ENCODE peak calls at places on chromosome 5, in six cellular contexts. J is Peyer's patch; G is astrocyte; N is CD8-positive, alpha-beta memory T cell; X is SK-N-SH; W is ovary. H is an unnamed sample. For H3K36me3, the result is how much of the 10 kb centered on the place peaks cover.

GRCh38 chr5:117220730-117221129 is 646.1 kb upstream of the SEMA6A start:
- DNase-seq in J (no peak), G (no peak), N (no peak), X (no peak), W (no peak), H (peak)

GRCh38 chr5:6518298-6519057 is 69.8 kb downstream of the UBE2QL1 start:
- DNase-seq in J (no peak), G (no peak), N (no peak), X (no peak), W (no peak), H (no peak)

GRCh38 chr5:14595877-14596276 is 14.3 kb downstream of the OTULINL start:
- DNase-seq in J (no peak), G (no peak), N (no peak), X (no peak), W (no peak), H (no peak)

GRCh38 chr5:113057437-113058052 is 80.9 kb downstream of the DCP2 start:
- DNase-seq in J (no peak), G (no peak), N (no peak), X (peak), W (no peak), H (no peak)

GRCh38 chr5:5793560-5793959 is 371.1 kb downstream of the ICE1 start:
- DNase-seq in J (no peak), G (no peak), N (no peak), X (no peak), W (no peak), H (no peak)

GRCh38 chr5:60410427-60410826 is 289.5 kb downstream of the DEPDC1B start:
- DNase-seq in J (no peak), G (no peak), N (no peak), X (no peak), W (no peak), H (peak)

GRCh38 chr5:14810941-14811573 is 60.5 kb downstream of the ANKH start:
- DNase-seq in J (no peak), G (no peak), N (no peak), X (no peak), W (no peak), H (no peak)

GRCh38 chr5:34721359-34721758 is 65.2 kb downstream of the RAI14 start:
- DNase-seq in J (no peak), G (no peak), N (no peak), X (no peak), W (no peak), H (no peak)

GRCh38 chr5:76794871-76795270 is 24.0 kb upstream of the F2RL1 start:
- DNase-seq in J (no peak), G (no peak), N (no peak), X (no peak), W (no peak), H (no peak)

GRCh38 chr5:41808294-41808693 is 61.9 kb downstream of the OXCT1 start:
- DNase-seq in J (no peak), G (no peak), N (no peak), X (no peak), W (no peak), H (no peak)

GRCh38 chr5:171029401-171029800 is 167.6 kb downstream of the RANBP17 start:
- DNase-seq in J (no peak), G (no peak), N (no peak), X (no peak), W (no peak), H (no peak)

GRCh38 chr5:53200309-53200708 is 90.8 kb upstream of the MOCS2 start:
- DNase-seq in J (no peak), G (no peak), N (no peak), X (no peak), W (no peak), H (no peak)

GRCh38 chr5:135561266-135561665 is 17.5 kb downstream of the CXCL14 start:
- DNase-seq in J (no peak), G (no peak), N (no peak), X (no peak), W (no peak), H (no peak)

GRCh38 chr5:100026601-100027000 is 508.6 kb upstream of the FAM174A start:
- DNase-seq in J (no peak), G (no peak), N (no peak), X (no peak), W (no peak), H (no peak)

GRCh38 chr5:143337946-143338345 is 65.5 kb downstream of the NR3C1 start:
- DNase-seq in J (no peak), G (no peak), N (no peak), X (no peak), W (no peak), H (no peak)

GRCh38 chr5:75042511-75042910 is 9.8 kb downstream of the GCNT4 start:
- DNase-seq in J (no peak), G (no peak), N (no peak), X (no peak), W (no peak), H (no peak)

GRCh38 chr5:10567781-10568321 is 4.0 kb downstream of the ANKRD33B start:
- DNase-seq in J (peak), G (no peak), N (no peak), X (no peak), W (no peak), H (no peak)

GRCh38 chr5:55042886-55043285 is 18.8 kb downstream of the GZMK start:
- DNase-seq in J (no peak), G (no peak), N (no peak), X (no peak), W (no peak), H (no peak)

GRCh38 chr5:15933481-15934207 is 245.9 kb downstream of the MARCHF11 start:
- DNase-seq in J (no peak), G (peak), N (no peak), X (no peak), W (peak), H (no peak)

GRCh38 chr5:14165375-14166091 is 22.4 kb downstream of the TRIO start:
- DNase-seq in J (no peak), G (peak), N (no peak), X (no peak), W (no peak), H (peak)

GRCh38 chr5:119123280-119123679 is 52.4 kb downstream of the DMXL1 start:
- DNase-seq in J (no peak), G (no peak), N (no peak), X (no peak), W (no peak), H (no peak)

GRCh38 chr5:155935723-155936122 is 391.2 kb upstream of the SGCD start:
- DNase-seq in J (no peak), G (no peak), N (no peak), X (no peak), W (no peak), H (no peak)

GRCh38 chr5:163318707-163319106 is 118.7 kb upstream of the CCNG1 start:
- DNase-seq in J (no peak), G (no peak), N (no peak), X (no peak), W (no peak), H (no peak)

GRCh38 chr5:127440831-127441230 is 76.6 kb upstream of the PRRC1 start:
- DNase-seq in J (no peak), G (no peak), N (no peak), X (no peak), W (no peak), H (peak)

GRCh38 chr5:177968661-177969211 is 27.3 kb downstream of the PROP1 start:
- DNase-seq in J (no peak), G (no peak), N (no peak), X (no peak), W (no peak), H (no peak)

GRCh38 chr5:53170748-53171349 is 61.3 kb upstream of the MOCS2 start:
- DNase-seq in J (no peak), G (peak), N (no peak), X (peak), W (no peak), H (peak)

GRCh38 chr5:174970502-174970901 is 246.1 kb downstream of the MSX2 start:
- DNase-seq in J (no peak), G (no peak), N (no peak), X (no peak), W (no peak), H (no peak)

GRCh38 chr5:179416114-179416730 is 71.0 kb upstream of the ADAMTS2 start:
- DNase-seq in J (peak), G (no peak), N (no peak), X (peak), W (no peak), H (no peak)

GRCh38 chr5:107661038-107661649 is 9.6 kb downstream of the EFNA5 start:
- DNase-seq in J (no peak), G (no peak), N (no peak), X (no peak), W (no peak), H (no peak)

GRCh38 chr5:9340095-9340494 is 205.8 kb downstream of the SEMA5A start:
- DNase-seq in J (no peak), G (no peak), N (no peak), X (no peak), W (no peak), H (no peak)

GRCh38 chr5:154159343-154159742 is 31.2 kb upstream of the GALNT10 start:
- DNase-seq in J (no peak), G (peak), N (no peak), X (no peak), W (no peak), H (peak)

GRCh38 chr5:140152610-140152999 is 22.4 kb upstream of the CYSTM1 start:
- DNase-seq in J (no peak), G (no peak), N (no peak), X (no peak), W (no peak), H (no peak)

GRCh38 chr5:104179057-104179456 is 616.5 kb upstream of the NUDT12 start:
- DNase-seq in J (peak), G (peak), N (no peak), X (peak), W (no peak), H (peak)

GRCh38 chr5:143850050-143850713 is 38.2 kb downstream of the HMHB1 start:
- DNase-seq in J (no peak), G (no peak), N (no peak), X (no peak), W (no peak), H (no peak)

DNA sequence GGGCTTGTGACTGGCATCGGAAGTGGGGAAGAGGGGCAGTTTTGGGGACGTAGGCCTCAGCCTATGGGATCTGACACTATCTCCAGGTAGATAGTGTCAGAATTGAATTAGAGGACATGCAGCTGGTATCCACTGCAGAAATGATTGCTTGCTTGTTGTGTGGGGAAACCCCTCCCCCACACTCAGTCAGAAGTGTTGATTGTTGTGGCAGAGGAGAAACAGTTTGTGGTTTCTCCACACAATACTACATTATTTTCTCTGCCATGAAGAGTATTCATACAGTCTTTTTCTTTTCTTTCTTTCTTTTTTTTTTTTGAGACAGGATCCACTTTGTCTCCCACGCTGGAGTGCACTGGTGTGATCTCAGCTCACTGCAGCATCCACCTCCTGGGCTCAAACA is 113.9 kb downstream of the ARRDC3 start:
- DNase-seq in J (no peak), G (no peak), N (peak), X (no peak), W (no peak), H (no peak)
- H3K36me3 ChIP-seq in J (under half), G (under half), N (under half), X (under half), W (under half), H (under half)

DNA sequence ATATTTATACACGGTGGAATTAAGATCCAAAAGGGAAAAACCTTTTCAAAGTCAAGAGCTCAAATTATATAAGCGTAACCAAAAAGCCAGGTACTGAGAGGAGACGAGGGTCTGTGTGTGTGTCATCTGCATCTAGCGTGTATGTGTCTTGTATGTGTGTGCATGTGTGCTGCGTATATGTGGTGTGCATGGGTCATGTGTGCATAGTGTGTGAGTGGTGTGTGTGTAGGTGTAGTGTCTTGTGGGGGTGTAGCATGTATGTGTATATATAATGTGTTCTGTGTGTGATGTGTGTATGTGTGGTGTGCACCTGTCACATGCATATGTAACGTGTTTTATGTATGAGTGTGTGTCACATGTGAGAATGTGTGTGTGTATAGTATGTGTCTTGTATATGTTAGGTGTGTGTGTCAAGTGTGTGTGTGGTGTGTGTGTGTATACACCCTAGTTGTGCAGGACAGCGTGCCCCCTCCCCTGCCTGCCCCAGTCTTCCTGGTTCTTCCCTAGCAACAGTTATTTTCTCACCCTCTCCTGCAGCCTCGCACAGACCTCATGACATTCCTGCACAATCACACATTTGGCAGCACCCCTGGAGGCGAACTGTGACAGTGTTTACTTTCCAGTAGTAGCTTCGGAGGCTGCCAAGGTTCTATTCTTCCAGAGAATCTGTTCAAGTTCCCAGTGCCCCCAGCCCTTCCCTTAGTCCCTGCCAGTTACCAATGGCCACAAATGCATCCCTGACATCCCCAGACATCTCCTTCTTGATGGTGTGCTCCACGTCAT is 27.1 kb upstream of the TNIP1 start:
- DNase-seq in J (no peak), G (peak), N (no peak), X (no peak), W (no peak), H (peak)
- H3K27ac ChIP-seq in J (peak), G (peak), N (no peak), X (no peak), W (no peak), H (no peak)

DNA sequence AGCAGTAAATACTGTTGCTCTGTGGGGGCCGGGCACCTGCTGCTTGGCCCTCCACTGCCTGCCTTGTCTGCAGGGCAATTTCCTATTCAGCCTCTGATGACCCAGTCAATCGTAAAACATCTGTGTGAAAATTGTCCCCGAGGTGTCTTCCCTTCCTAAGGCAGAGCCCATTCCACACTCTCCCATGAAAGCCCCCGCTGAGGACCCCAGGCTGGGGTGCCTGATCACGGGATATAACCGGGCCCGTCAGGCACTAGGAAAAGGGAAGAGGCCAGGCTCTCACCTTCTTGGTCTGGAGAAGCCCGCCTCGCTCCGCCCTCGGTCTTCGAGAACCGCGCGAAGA is 27.2 kb upstream of the SCGB3A1 start:
- DNase-seq in J (no peak), G (no peak), N (no peak), X (no peak), W (no peak), H (no peak)
- H3K4me3 ChIP-seq in J (no peak), G (peak), N (no peak), X (peak), W (no peak), H (peak)

GRCh38 chr5:149761461-149761860 is 31.4 kb downstream of the PPARGC1B start:
- DNase-seq in J (no peak), G (no peak), N (no peak), X (no peak), W (no peak), H (no peak)
- H3K36me3 ChIP-seq in J (under half), G (under half), N (under half), X (under half), W (under half), H (under half)

GRCh38 chr5:158755221-158755620 is 344.5 kb downstream of the EBF1 start:
- DNase-seq in J (no peak), G (no peak), N (no peak), X (no peak), W (no peak), H (no peak)

GRCh38 chr5:158754018-158754514 is 345.6 kb downstream of the EBF1 start:
- DNase-seq in J (no peak), G (peak), N (no peak), X (no peak), W (no peak), H (peak)

GRCh38 chr5:158752656-158752973 is 347.1 kb downstream of the EBF1 start:
- DNase-seq in J (no peak), G (no peak), N (no peak), X (no peak), W (no peak), H (no peak)

GRCh38 chr5:158751961-158752655 is 347.6 kb downstream of the EBF1 start:
- DNase-seq in J (no peak), G (no peak), N (no peak), X (no peak), W (no peak), H (no peak)

DNA sequence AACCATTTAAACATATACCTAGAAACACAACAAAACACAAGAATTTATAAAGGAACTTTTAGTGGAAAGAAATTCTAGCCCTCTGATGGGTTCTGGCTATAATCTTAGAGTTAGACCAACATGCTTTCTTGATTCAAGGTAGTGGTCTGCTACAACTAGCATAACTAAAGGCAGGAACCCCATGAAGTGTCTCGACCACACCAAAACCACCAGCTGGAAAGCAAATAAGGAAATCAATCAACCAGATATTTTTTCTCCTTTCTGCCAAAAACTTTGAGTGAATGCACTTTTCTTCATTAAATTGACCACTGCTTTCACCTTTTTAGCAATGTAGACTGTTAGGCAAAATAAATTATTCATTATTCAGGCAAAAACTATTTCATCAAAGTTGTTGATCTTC is 346.4 kb downstream of the EBF1 start:
- DNase-seq in J (no peak), G (peak), N (no peak), X (no peak), W (no peak), H (no peak)
- H3K27ac ChIP-seq in J (no peak), G (no peak), N (no peak), X (no peak), W (no peak), H (peak)